ENCODE peak calls at places on chromosome 18, in five cellular contexts. One of them, this sample, is unnamed.

GRCh38 chr18:26307161-26307773 is 81.0 kb downstream of the TAF4B start:
- DNase-seq in IMR-90: peak
- DNase-seq in H9: no peak
- DNase-seq in H1: no peak
- DNase-seq in neuronal stem cell: peak
- DNase-seq in this sample: peak

GRCh38 chr18:62435435-62436031 is 87.3 kb upstream of the ZCCHC2 start:
- DNase-seq in IMR-90: no peak
- DNase-seq in H9: no peak
- DNase-seq in H1: no peak
- DNase-seq in neuronal stem cell: no peak
- DNase-seq in this sample: no peak

GRCh38 chr18:36667811-36668210 is 161.0 kb downstream of the TPGS2 start:
- DNase-seq in IMR-90: no peak
- DNase-seq in H9: no peak
- DNase-seq in H1: no peak
- DNase-seq in neuronal stem cell: no peak
- DNase-seq in this sample: no peak

GRCh38 chr18:77622009-77622692 is 372.5 kb downstream of the GALR1 start:
- DNase-seq in IMR-90: no peak
- DNase-seq in H9: no peak
- DNase-seq in H1: no peak
- DNase-seq in neuronal stem cell: no peak
- DNase-seq in this sample: no peak

GRCh38 chr18:49018961-49019445 is 68.2 kb upstream of the SMAD7 start:
- DNase-seq in IMR-90: no peak
- DNase-seq in H9: no peak
- DNase-seq in H1: no peak
- DNase-seq in neuronal stem cell: no peak
- DNase-seq in this sample: no peak

GRCh38 chr18:24818451-24818850 is 358.0 kb downstream of the HRH4 start:
- DNase-seq in IMR-90: no peak
- DNase-seq in H9: no peak
- DNase-seq in H1: no peak
- DNase-seq in neuronal stem cell: no peak
- DNase-seq in this sample: no peak

GRCh38 chr18:74163019-74163656 is 14.8 kb downstream of the TIMM21 start:
- DNase-seq in IMR-90: no peak
- DNase-seq in H9: no peak
- DNase-seq in H1: no peak
- DNase-seq in neuronal stem cell: no peak
- DNase-seq in this sample: no peak

GRCh38 chr18:74625157-74625556 is 27.5 kb downstream of the ZNF407 start:
- DNase-seq in IMR-90: peak
- DNase-seq in H9: no peak
- DNase-seq in H1: no peak
- DNase-seq in neuronal stem cell: no peak
- DNase-seq in this sample: peak

GRCh38 chr18:8614875-8615274 is 5.6 kb downstream of the RAB12 start:
- DNase-seq in IMR-90: no peak
- DNase-seq in H9: no peak
- DNase-seq in H1: no peak
- DNase-seq in neuronal stem cell: no peak
- DNase-seq in this sample: no peak

GRCh38 chr18:71849407-71849806 is 694.7 kb downstream of the CBLN2 start:
- DNase-seq in IMR-90: no peak
- DNase-seq in H9: peak
- DNase-seq in H1: no peak
- DNase-seq in neuronal stem cell: no peak
- DNase-seq in this sample: no peak

GRCh38 chr18:36038102-36038663 is 29.2 kb downstream of the RPRD1A start:
- DNase-seq in IMR-90: no peak
- DNase-seq in H9: no peak
- DNase-seq in H1: no peak
- DNase-seq in neuronal stem cell: no peak
- DNase-seq in this sample: no peak

GRCh38 chr18:32478818-32479217 is 8.1 kb upstream of the GAREM1 start:
- DNase-seq in IMR-90: no peak
- DNase-seq in H9: no peak
- DNase-seq in H1: no peak
- DNase-seq in neuronal stem cell: no peak
- DNase-seq in this sample: no peak

GRCh38 chr18:55266981-55267380 is 307.7 kb upstream of the CCDC68 start:
- DNase-seq in IMR-90: no peak
- DNase-seq in H9: no peak
- DNase-seq in H1: no peak
- DNase-seq in neuronal stem cell: no peak
- DNase-seq in this sample: no peak

GRCh38 chr18:25408294-25408693 is 56.3 kb upstream of the ZNF521 start:
- DNase-seq in IMR-90: no peak
- DNase-seq in H9: no peak
- DNase-seq in H1: no peak
- DNase-seq in neuronal stem cell: no peak
- DNase-seq in this sample: no peak

DNA sequence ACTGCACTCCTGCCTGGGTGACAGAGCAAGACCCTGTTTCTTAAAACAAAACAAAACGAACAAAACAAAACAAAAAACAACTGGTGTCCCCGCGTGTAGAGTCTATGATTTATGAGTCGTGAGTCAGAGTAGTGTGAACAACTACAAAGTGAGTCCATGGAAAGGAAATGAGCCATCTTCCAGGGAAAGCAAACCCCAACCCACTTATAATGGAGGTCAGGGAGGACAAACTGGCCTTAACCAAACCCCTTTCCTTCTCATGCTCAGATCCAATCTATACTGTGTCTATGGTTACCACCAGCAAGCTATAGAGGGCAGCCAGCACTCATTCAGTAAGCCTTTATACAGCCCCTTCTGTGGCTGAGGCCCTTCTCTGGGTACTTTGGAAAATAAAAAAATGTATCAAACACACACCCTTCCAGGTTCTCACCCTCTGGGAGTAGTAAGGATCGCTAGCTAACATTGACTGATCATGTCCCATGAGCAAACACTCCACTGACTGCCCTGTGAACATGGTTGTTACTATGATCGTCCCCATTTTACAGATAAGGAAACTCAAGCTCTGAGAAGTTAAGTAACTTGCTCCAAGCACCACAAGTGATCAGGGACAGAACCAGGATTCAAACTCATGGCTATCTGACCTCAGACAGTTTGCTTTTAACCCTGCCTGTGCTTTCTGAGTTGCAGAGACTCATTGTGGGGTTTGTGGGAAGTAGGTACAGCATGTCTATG is 24.7 kb upstream of the COLEC12 start:
- DNase-seq in IMR-90: peak
- DNase-seq in H9: no peak
- DNase-seq in H1: no peak
- DNase-seq in neuronal stem cell: no peak
- DNase-seq in this sample: peak
- H2AFZ ChIP-seq in IMR-90: peak
- H2AFZ ChIP-seq in H9: no peak
- H2AFZ ChIP-seq in H1: peak
- H2AFZ ChIP-seq in neuronal stem cell: no peak
- H2AFZ ChIP-seq in this sample: no peak

GRCh38 chr18:79798346-79798998 is 734 bp downstream of the KCNG2 start:
- DNase-seq in IMR-90: no peak
- DNase-seq in H9: no peak
- DNase-seq in H1: no peak
- DNase-seq in neuronal stem cell: no peak
- DNase-seq in this sample: peak
- H3K9ac ChIP-seq in IMR-90: no peak
- H3K9ac ChIP-seq in H9: no peak
- H3K9ac ChIP-seq in H1: no peak
- H3K9ac ChIP-seq in neuronal stem cell: no peak
- H3K9ac ChIP-seq in this sample: no peak

GRCh38 chr18:30765247-30765646 is 277.3 kb downstream of the DSC3 start:
- DNase-seq in IMR-90: no peak
- DNase-seq in H9: no peak
- DNase-seq in H1: no peak
- DNase-seq in neuronal stem cell: no peak
- DNase-seq in this sample: no peak
- H2BK15ac ChIP-seq in IMR-90: no peak
- H2BK15ac ChIP-seq in H9: no peak
- H2BK15ac ChIP-seq in H1: no peak
- H2BK15ac ChIP-seq in neuronal stem cell: no peak
- H2BK15ac ChIP-seq in this sample: no peak

GRCh38 chr18:50709215-50709614 is 110.6 kb downstream of the MRO start:
- DNase-seq in IMR-90: no peak
- DNase-seq in H9: peak
- DNase-seq in H1: no peak
- DNase-seq in neuronal stem cell: no peak
- DNase-seq in this sample: no peak
- H2AFZ ChIP-seq in IMR-90: no peak
- H2AFZ ChIP-seq in H9: no peak
- H2AFZ ChIP-seq in H1: no peak
- H2AFZ ChIP-seq in neuronal stem cell: no peak
- H2AFZ ChIP-seq in this sample: no peak

GRCh38 chr18:50280707-50281294 is 522 bp downstream of the MBD1 start:
- DNase-seq in IMR-90: no peak
- DNase-seq in H9: no peak
- DNase-seq in H1: no peak
- DNase-seq in neuronal stem cell: no peak
- DNase-seq in this sample: no peak

GRCh38 chr18:50277935-50278334 is 3.4 kb downstream of the MBD1 start:
- DNase-seq in IMR-90: peak
- DNase-seq in H9: no peak
- DNase-seq in H1: no peak
- DNase-seq in neuronal stem cell: no peak
- DNase-seq in this sample: peak

GRCh38 chr18:50281972-50282520 is 723 bp upstream of the MBD1 start:
- DNase-seq in IMR-90: no peak
- DNase-seq in H9: no peak
- DNase-seq in H1: no peak
- DNase-seq in neuronal stem cell: no peak
- DNase-seq in this sample: no peak

GRCh38 chr18:50281295-50281971 is at the start of gene MBD1:
- DNase-seq in IMR-90: peak
- DNase-seq in H9: peak
- DNase-seq in H1: peak
- DNase-seq in neuronal stem cell: peak
- DNase-seq in this sample: peak

DNA sequence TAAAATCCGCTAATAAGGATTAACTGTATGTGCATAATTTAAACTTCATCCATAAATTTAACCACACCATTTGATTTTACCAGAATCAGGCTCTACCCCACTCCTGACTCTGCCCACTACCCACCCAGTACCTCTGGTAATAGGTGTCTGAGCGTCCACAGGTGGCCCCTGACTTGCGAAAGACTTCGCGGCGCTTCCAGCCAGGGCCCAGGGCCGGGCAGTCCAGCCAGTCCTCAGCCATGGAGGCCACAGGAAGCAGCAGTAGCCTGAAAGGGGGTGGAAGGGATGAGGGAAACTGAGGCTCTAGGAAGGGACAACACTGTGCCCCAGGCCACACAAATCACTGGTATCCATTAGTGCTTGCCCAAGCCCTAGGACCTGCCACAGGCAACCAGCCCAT is 1.6 kb downstream of the MBD1 start:
- DNase-seq in IMR-90: no peak
- DNase-seq in H9: no peak
- DNase-seq in H1: no peak
- DNase-seq in neuronal stem cell: no peak
- DNase-seq in this sample: no peak
- H3K9ac ChIP-seq in IMR-90: no peak
- H3K9ac ChIP-seq in H9: no peak
- H3K9ac ChIP-seq in H1: no peak
- H3K9ac ChIP-seq in neuronal stem cell: no peak
- H3K9ac ChIP-seq in this sample: peak

GRCh38 chr18:57780318-57781127 is 22.6 kb downstream of the ATP8B1 start:
- DNase-seq in IMR-90: peak
- DNase-seq in H9: no peak
- DNase-seq in H1: no peak
- DNase-seq in neuronal stem cell: no peak
- DNase-seq in this sample: peak
- H2BK15ac ChIP-seq in IMR-90: peak
- H2BK15ac ChIP-seq in H9: no peak
- H2BK15ac ChIP-seq in H1: no peak
- H2BK15ac ChIP-seq in neuronal stem cell: no peak
- H2BK15ac ChIP-seq in this sample: no peak

GRCh38 chr18:14920976-14921375 is 173.0 kb downstream of the ANKRD30B start:
- DNase-seq in IMR-90: no peak
- DNase-seq in H9: no peak
- DNase-seq in H1: no peak
- DNase-seq in neuronal stem cell: no peak
- DNase-seq in this sample: no peak
- H2AFZ ChIP-seq in IMR-90: no peak
- H2AFZ ChIP-seq in H9: no peak
- H2AFZ ChIP-seq in H1: no peak
- H2AFZ ChIP-seq in neuronal stem cell: no peak
- H2AFZ ChIP-seq in this sample: no peak

DNA sequence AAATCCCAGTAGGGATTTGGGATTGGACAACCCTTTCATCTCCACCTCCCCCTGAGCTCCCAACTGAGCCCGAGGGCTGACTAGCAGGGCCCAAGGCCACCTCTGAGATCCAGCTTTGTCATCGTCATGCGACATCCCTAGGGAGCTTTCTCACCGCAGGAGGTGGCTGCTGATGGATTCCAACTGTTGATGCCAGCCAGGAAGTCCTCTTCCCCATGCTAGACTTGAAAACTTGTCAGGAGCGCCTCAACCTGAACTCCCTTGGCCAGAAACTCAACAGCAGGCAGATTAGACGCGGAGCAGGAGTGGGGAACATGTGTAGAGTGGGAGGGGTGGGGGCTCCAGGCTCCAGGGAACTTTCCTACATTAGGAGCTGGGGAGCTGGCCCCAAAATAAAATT is 34.3 kb downstream of the EMILIN2 start:
- DNase-seq in IMR-90: peak
- DNase-seq in H9: no peak
- DNase-seq in H1: no peak
- DNase-seq in neuronal stem cell: no peak
- DNase-seq in this sample: no peak
- H3K9ac ChIP-seq in IMR-90: no peak
- H3K9ac ChIP-seq in H9: no peak
- H3K9ac ChIP-seq in H1: no peak
- H3K9ac ChIP-seq in neuronal stem cell: no peak
- H3K9ac ChIP-seq in this sample: peak

GRCh38 chr18:41767960-41768359 is 187.1 kb upstream of the PIK3C3 start:
- DNase-seq in IMR-90: peak
- DNase-seq in H9: no peak
- DNase-seq in H1: no peak
- DNase-seq in neuronal stem cell: no peak
- DNase-seq in this sample: peak

DNA sequence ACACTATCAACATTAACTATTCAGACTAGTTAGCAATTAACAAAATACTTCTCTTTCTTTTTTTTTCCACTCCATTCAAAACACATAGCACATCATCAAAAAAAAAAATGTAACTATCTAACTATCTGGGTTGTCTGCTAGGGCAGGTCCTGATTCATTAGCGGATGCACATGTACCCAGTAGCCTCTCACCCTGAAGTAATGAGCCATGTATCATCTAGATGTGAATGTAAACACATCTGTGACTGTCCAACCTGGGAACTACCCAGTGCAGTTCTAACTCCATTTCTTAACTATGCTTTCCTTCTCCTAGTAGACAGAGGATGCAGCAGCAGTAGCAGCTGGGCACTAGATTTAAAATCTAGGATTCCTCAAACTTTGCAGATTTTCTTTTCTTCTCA is 183.1 kb upstream of the PIK3C3 start:
- DNase-seq in IMR-90: peak
- DNase-seq in H9: no peak
- DNase-seq in H1: no peak
- DNase-seq in neuronal stem cell: no peak
- DNase-seq in this sample: peak
- H2BK15ac ChIP-seq in IMR-90: no peak
- H2BK15ac ChIP-seq in H9: no peak
- H2BK15ac ChIP-seq in H1: no peak
- H2BK15ac ChIP-seq in neuronal stem cell: no peak
- H2BK15ac ChIP-seq in this sample: no peak